ENCODE peak calls at places on chromosomes 4 and X, in four cellular contexts. K, V, W and D are unnamed samples.

GRCh38 chrX:70134116-70134477 is 850 bp downstream of the IGBP1 start:
- DNase-seq in K (no peak), V (no peak), W (no peak), D (no peak)

GRCh38 chrX:17521871-17522693 is 147.1 kb downstream of the NHS start:
- DNase-seq in K (no peak), V (no peak), W (no peak), D (no peak)

GRCh38 chr4:159051245-159052071 is 51.4 kb upstream of the RAPGEF2 start:
- DNase-seq in K (no peak), V (no peak), W (no peak), D (no peak)

GRCh38 chrX:53481816-53482485 is 47.8 kb upstream of the HSD17B10 start:
- DNase-seq in K (peak), V (no peak), W (peak), D (no peak)

GRCh38 chrX:28659269-28659668 is 72.0 kb downstream of the IL1RAPL1 start:
- DNase-seq in K (no peak), V (no peak), W (no peak), D (no peak)

GRCh38 chr4:95044204-95044848 is 286.6 kb downstream of the BMPR1B start:
- DNase-seq in K (no peak), V (no peak), W (no peak), D (no peak)

GRCh38 chr4:16045687-16046086 is 38.1 kb downstream of the PROM1 start:
- DNase-seq in K (no peak), V (no peak), W (no peak), D (no peak)

GRCh38 chrX:86436116-86436515 is 287.9 kb downstream of the DACH2 start:
- DNase-seq in K (no peak), V (no peak), W (no peak), D (no peak)

GRCh38 chr4:98469776-98470175 is 188.6 kb downstream of the TSPAN5 start:
- DNase-seq in K (no peak), V (no peak), W (peak), D (no peak)

GRCh38 chrX:140526138-140526537 is 21.3 kb upstream of the SOX3 start:
- DNase-seq in K (no peak), V (no peak), W (no peak), D (no peak)

GRCh38 chrX:72685810-72686465 is 28.2 kb downstream of the PHKA1 start:
- DNase-seq in K (no peak), V (no peak), W (peak), D (no peak)